ENCODE peak calls at places on chromosome 17, in five cellular contexts. M is PC-3, R is neural progenitor cell, F is SK-N-SH, D is GM23248. G is an unnamed sample.

GRCh38 chr17:57006040-57006439 is 28.1 kb downstream of the SCPEP1 start:
- DNase-seq in D (no peak), F (no peak), M (peak), R (no peak), G (no peak)

GRCh38 chr17:16083223-16083622 is 83.6 kb downstream of the TTC19 start:
- DNase-seq in D (no peak), F (no peak), R (no peak), M (no peak), G (no peak)

GRCh38 chr17:292016-292415 is 60.6 kb downstream of the RPH3AL start:
- DNase-seq in R (no peak), M (no peak), D (no peak), F (no peak), G (no peak)

GRCh38 chr17:4509923-4510614 is 11.4 kb downstream of the SPNS2 start:
- DNase-seq in R (no peak), M (no peak), F (no peak), D (no peak), G (no peak)

GRCh38 chr17:60135160-60135950 is 14.4 kb upstream of the CA4 start:
- DNase-seq in D (peak), M (peak), F (peak), R (peak), G (no peak)

GRCh38 chr17:213286-214105 is 32.0 kb upstream of the DOC2B start:
- DNase-seq in M (no peak), F (no peak), D (no peak), R (no peak), G (no peak)

GRCh38 chr17:58265902-58266875 is 14.5 kb downstream of the MPO start:
- DNase-seq in D (no peak), R (no peak), F (no peak), M (no peak), G (no peak)

GRCh38 chr17:68011199-68011665 is 15.0 kb upstream of the C17orf58 start:
- DNase-seq in M (peak), F (peak), R (peak), D (peak), G (peak)

GRCh38 chr17:55521193-55521592 is 9.9 kb upstream of the SMIM36 start:
- DNase-seq in M (no peak), D (no peak), R (no peak), F (no peak), G (no peak)

GRCh38 chr17:20988896-20989295 is 53.9 kb downstream of the USP22 start:
- DNase-seq in D (no peak), R (no peak), M (no peak), F (no peak), G (no peak)

GRCh38 chr17:81656835-81657234 is 493 bp upstream of the PDE6G start:
- DNase-seq in M (no peak), R (no peak), F (no peak), D (no peak), G (peak)

GRCh38 chr17:64232466-64233262 is 30.4 kb downstream of the TEX2 start:
- DNase-seq in M (no peak), D (no peak), R (no peak), F (no peak), G (no peak)

GRCh38 chr17:64231567-64232141 is 31.4 kb downstream of the TEX2 start:
- DNase-seq in D (no peak), M (no peak), F (no peak), R (no peak), G (no peak)

GRCh38 chr17:64234961-64235360 is 28.1 kb downstream of the TEX2 start:
- DNase-seq in R (no peak), F (no peak), M (no peak), D (no peak), G (no peak)

GRCh38 chr17:64229815-64230550 is 33.1 kb downstream of the TEX2 start:
- DNase-seq in F (no peak), M (no peak), R (no peak), D (no peak), G (no peak)

DNA sequence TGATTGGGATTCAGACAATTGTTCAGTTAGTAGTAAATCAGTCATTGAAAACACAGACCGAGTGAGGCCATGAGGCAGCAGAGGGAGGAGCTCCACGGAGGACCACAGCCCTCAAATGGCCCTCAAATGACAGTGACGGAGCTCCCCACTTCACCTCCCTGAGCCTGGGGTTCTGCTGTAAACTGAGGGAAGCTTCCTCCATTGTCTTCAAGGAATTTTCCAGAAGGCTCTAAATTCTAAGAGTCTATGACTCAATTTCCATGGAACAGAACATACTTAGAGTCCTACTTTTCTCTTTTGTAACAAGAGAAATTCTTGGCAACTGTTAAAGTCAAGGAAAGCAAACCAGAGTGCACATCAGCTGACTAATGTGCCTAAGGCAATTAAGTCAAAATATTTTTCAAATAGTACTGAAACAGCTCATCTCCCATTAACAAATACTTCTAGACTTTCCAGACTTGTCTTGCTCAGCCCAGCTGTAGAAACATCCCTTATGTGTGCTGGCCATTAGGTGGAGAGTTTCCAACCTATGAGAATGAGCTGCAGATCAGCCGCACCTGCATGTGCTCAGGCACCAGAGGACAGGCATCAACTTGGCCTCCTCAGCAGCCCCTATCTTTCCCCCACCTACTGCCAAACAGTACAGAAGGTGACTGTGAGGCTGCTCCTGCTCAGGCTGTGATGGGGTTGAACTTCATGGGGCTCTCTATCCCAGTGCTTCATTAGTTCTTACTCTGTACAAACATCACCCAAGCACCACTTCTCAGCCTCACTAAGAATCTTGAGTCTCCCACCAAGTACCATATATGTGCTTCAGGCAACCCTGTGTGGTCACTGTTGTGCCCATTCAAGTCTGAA is 32.3 kb downstream of the TEX2 start:
- DNase-seq in R (no peak), D (peak), M (peak), F (no peak), G (no peak)
- TF ChIP-seq EZH2phosphoT487 in R (no peak), D (no peak), M (no peak), F (no peak), G (no peak)

GRCh38 chr17:44768505-44769142 is 9.8 kb downstream of the ADAM11 start:
- DNase-seq in F (no peak), R (no peak), D (no peak), M (no peak), G (no peak)

GRCh38 chr17:44767493-44767892 is 8.7 kb downstream of the ADAM11 start:
- DNase-seq in R (peak), F (no peak), M (no peak), D (no peak), G (peak)

GRCh38 chr17:44769230-44769629 is 10.4 kb downstream of the ADAM11 start:
- DNase-seq in D (no peak), F (no peak), M (no peak), R (no peak), G (no peak)

GRCh38 chr17:44770526-44770925 is 11.7 kb downstream of the ADAM11 start:
- DNase-seq in F (no peak), R (no peak), D (no peak), M (no peak), G (no peak)

DNA sequence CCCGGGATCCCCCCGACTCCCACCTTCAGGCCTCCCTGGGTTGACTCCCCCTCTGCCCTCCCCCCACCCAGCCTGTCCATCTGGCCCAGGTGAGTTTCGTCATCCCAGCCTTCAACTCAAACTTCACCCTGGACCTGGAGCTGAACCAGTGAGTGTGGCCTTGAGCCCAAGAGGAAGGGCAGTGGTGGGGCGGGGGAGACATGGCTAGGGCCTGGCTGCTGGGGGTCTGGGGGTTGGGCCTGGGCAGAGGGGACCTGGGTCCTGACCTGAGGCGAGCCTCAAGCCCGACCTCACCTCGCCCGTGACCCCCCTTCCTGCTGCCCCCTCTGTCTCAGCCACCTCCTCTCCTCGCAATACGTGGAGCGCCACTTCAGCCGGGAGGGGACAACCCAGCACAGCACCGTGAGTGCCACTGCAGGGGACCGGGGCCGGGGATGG is 10.9 kb downstream of the ADAM11 start:
- DNase-seq in M (no peak), F (no peak), R (no peak), D (no peak), G (no peak)
- H3K4me2 ChIP-seq in M (no peak), F (no peak), R (no peak), D (no peak), G (no peak)

DNA sequence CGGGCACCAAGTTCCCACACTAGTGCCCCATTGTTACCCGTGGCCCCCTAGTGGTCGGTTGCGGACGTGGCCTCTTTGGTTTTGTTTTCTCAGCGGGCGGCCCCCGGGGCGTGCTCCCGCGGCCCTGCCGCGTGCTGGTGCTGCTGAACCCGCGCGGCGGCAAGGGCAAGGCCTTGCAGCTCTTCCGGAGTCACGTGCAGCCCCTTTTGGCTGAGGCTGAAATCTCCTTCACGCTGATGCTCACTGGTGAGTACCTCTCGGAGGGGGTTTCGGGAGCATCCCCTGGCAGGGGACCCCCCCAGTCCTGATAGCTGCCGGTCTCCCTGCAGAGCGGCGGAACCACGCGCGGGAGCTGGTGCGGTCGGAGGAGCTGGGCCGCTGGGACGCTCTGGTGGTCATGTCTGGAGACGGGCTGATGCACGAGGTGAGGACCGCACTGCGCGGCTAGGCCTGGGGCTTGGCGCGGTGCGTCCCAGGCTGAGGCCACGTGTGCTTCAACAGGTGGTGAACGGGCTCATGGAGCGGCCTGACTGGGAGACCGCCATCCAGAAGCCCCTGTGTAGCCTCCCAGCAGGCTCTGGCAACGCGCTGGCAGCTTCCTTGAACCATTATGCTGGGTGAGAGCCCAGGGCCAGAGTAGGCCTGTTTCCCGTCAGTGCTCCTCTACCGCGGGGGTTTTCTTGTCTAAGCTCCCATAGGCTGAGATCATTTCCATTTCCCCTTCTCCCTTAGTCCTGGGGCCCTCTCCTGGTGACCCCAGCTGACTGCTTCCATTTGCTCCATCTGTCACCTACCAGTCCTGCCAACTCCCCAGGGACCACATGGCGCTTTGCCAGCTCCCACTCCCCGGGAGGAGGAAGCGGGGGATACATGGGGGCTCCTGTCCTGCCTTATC is 1.7 kb downstream of the SPHK1 start:
- DNase-seq in R (peak), D (peak), M (peak), F (peak), G (peak)
- H2AFZ ChIP-seq in R (no peak), D (no peak), M (peak), F (peak), G (peak)

GRCh38 chr17:38538906-38539305 is 66.8 kb downstream of the SRCIN1 start:
- DNase-seq in F (no peak), M (peak), R (no peak), D (no peak), G (no peak)
- TF ChIP-seq EZH2phosphoT487 in F (no peak), M (no peak), R (no peak), D (no peak), G (no peak)

GRCh38 chr17:1975573-1975972 is 49.6 kb downstream of the RTN4RL1 start:
- DNase-seq in R (no peak), D (no peak), M (no peak), F (no peak), G (no peak)
- H3K4me2 ChIP-seq in R (no peak), D (no peak), M (no peak), F (no peak), G (no peak)

GRCh38 chr17:42920106-42920900 is 19.7 kb downstream of the G6PC1 start:
- DNase-seq in F (no peak), M (no peak), R (peak), D (no peak), G (peak)
- H2AFZ ChIP-seq in F (no peak), M (no peak), R (peak), D (no peak), G (peak)

GRCh38 chr17:35577826-35578194 is 561 bp downstream of the PEX12 start:
- DNase-seq in M (no peak), F (peak), R (no peak), D (peak), G (no peak)
- TF ChIP-seq EZH2phosphoT487 in M (no peak), F (no peak), R (no peak), D (no peak), G (no peak)

GRCh38 chr17:83109386-83109785 is 30.0 kb downstream of the METRNL start:
- DNase-seq in D (no peak), R (no peak), M (no peak), F (no peak), G (no peak)

GRCh38 chr17:83108709-83109108 is 29.3 kb downstream of the METRNL start:
- DNase-seq in M (no peak), D (no peak), F (no peak), R (no peak), G (no peak)

GRCh38 chr17:83106913-83107655 is 27.7 kb downstream of the METRNL start:
- DNase-seq in R (no peak), M (no peak), F (no peak), D (peak), G (no peak)

GRCh38 chr17:83106036-83106577 is 26.7 kb downstream of the METRNL start:
- DNase-seq in M (no peak), R (no peak), F (no peak), D (peak), G (no peak)

GRCh38 chr17:83107656-83108048 is 28.2 kb downstream of the METRNL start:
- DNase-seq in M (no peak), D (peak), F (no peak), R (no peak), G (no peak)
- H3K4me2 ChIP-seq in M (no peak), D (no peak), F (no peak), R (no peak), G (no peak)

GRCh38 chr17:74850914-74851313 is 8.8 kb downstream of the GRIN2C start:
- DNase-seq in M (no peak), R (no peak), F (no peak), D (no peak), G (no peak)

GRCh38 chr17:74853669-74854068 is 6.0 kb downstream of the GRIN2C start:
- DNase-seq in R (no peak), F (no peak), D (no peak), M (no peak), G (no peak)

GRCh38 chr17:74853048-74853397 is 6.7 kb downstream of the GRIN2C start:
- DNase-seq in F (no peak), D (no peak), R (no peak), M (no peak), G (no peak)

GRCh38 chr17:74851612-74852236 is 8.0 kb downstream of the GRIN2C start:
- DNase-seq in F (no peak), R (no peak), D (no peak), M (no peak), G (no peak)

DNA sequence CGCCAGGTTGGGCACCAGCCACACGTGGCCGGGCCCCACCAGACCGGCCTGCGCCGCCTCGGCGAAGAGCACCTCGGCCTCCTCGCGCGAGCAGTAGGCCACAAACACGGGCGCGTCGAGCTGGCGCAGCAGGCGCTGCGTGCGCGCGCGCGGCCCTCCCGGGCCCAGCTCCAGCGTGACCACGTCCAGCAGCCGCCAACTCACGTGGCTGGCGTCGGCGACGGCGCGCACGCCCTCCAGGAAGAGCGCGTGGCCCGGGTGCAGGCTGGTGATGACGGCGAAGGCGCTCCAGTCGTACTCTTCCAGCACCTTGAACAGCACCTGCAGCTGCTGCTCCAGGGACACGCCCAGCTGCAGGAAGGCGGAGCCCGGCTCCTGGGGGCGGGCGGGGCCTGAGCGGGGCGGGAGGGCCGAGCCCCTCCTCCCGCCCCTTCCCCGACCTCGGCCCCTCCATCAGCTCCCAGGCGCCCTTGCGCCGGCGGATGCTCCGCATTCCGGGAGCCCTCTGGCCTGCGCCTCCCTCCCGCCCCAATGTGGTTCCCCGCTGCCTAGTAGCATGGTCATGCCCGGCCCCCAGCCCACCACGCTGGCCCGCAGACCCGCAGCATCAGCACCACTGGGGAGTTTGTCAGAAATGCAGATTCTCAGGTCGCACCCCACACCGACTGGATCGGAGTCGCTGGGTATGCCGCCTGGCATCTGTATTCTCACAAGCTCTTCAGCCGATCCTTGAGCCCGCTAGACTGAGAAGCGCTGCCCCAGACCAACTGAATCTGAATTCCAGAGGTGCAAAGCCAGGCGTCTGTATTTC is 7.2 kb downstream of the GRIN2C start:
- DNase-seq in F (peak), D (peak), R (peak), M (no peak), G (peak)
- H2AFZ ChIP-seq in F (no peak), D (no peak), R (peak), M (no peak), G (peak)

DNA sequence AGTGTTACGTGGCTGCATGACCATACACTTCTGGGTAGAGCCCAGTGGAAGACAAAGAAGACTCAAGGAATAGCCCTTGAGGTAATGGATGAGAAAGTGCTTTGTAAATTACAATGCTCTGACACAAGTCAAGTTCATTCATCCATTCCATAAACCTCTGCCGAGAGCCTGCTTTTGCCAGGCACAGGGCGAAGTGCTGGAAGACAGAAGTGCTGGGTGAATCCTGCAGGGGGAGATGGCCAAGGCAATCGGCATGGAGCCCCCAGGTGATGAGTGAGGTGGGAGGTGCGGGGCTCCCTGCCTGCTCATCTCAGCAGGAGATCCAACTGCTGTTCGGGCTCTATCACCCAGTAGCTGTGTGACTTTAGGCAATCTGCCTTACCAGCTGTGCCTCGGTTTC is 2.8 kb upstream of the SOCS3 start:
- DNase-seq in M (no peak), D (no peak), R (no peak), F (no peak), G (no peak)
- TF ChIP-seq EZH2phosphoT487 in M (no peak), D (no peak), R (no peak), F (no peak), G (no peak)

G was measured in MM.1S.